ENCODE peak calls at places on chromosomes 6 and 20, in four cellular contexts. M is HepG2, A is mesendoderm, T is Karpas-422. Q is an unnamed sample. For H3K4me1, the result is how much of the 10 kb centered on the place peaks cover.

GRCh38 chr6:55397986-55398385 is 70.7 kb downstream of the GFRAL start:
- DNase-seq in A (no peak), M (no peak), T (no peak), Q (no peak)

GRCh38 chr6:40685771-40686170 is 98.6 kb upstream of the LRFN2 start:
- DNase-seq in A (no peak), T (no peak), M (no peak), Q (no peak)

GRCh38 chr6:163751032-163751525 is 336.6 kb downstream of the QKI start:
- DNase-seq in A (no peak), T (no peak), M (no peak), Q (no peak)

GRCh38 chr6:154379585-154379984 is 23.0 kb upstream of the IPCEF1 start:
- DNase-seq in A (no peak), T (no peak), M (no peak), Q (no peak)

GRCh38 chr20:57620999-57621398 is 773 bp upstream of the ZBP1 start:
- DNase-seq in M (no peak), A (no peak), T (peak), Q (peak)

GRCh38 chr6:161100072-161100471 is 108.5 kb downstream of the MAP3K4 start:
- DNase-seq in A (no peak), T (no peak), M (no peak), Q (no peak)

GRCh38 chr6:163571730-163572129 is 157.2 kb downstream of the QKI start:
- DNase-seq in A (no peak), T (no peak), M (no peak), Q (no peak)

GRCh38 chr20:37516697-37517370 is 4.2 kb upstream of the NNAT start:
- DNase-seq in A (no peak), T (no peak), M (no peak), Q (no peak)

GRCh38 chr6:83536034-83536646 is 23.8 kb downstream of the PRSS35 start:
- DNase-seq in M (peak), T (peak), A (peak), Q (peak)

GRCh38 chr6:101666256-101666655 is 272.7 kb downstream of the GRIK2 start:
- DNase-seq in M (peak), A (no peak), T (no peak), Q (no peak)

GRCh38 chr6:169452869-169453186 is 199.2 kb upstream of the THBS2 start:
- DNase-seq in M (no peak), A (no peak), T (no peak), Q (no peak)

GRCh38 chr6:53168516-53169257 is 20.0 kb upstream of the GCM1 start:
- DNase-seq in M (no peak), A (no peak), T (no peak), Q (no peak)

GRCh38 chr6:43054206-43054943 is 724 bp upstream of the CUL7 start:
- DNase-seq in T (no peak), M (no peak), A (no peak), Q (no peak)

GRCh38 chr6:135540207-135540877 is 42.8 kb upstream of the AHI1 start:
- DNase-seq in T (no peak), M (no peak), A (peak), Q (no peak)

GRCh38 chr6:150185697-150186096 is 42.9 kb downstream of the PPP1R14C start:
- DNase-seq in A (no peak), T (no peak), M (no peak), Q (peak)

GRCh38 chr6:150183966-150184365 is 41.1 kb downstream of the PPP1R14C start:
- DNase-seq in A (no peak), M (no peak), T (no peak), Q (no peak)

GRCh38 chr6:150186129-150186898 is 43.5 kb downstream of the PPP1R14C start:
- DNase-seq in T (no peak), A (no peak), M (no peak), Q (no peak)

GRCh38 chr6:150183105-150183504 is 40.3 kb downstream of the PPP1R14C start:
- DNase-seq in T (no peak), M (no peak), A (no peak), Q (no peak)

GRCh38 chr6:150184850-150185480 is 42.1 kb downstream of the PPP1R14C start:
- DNase-seq in T (no peak), M (no peak), A (no peak), Q (peak)
- H3K9ac ChIP-seq in T (no peak), M (no peak), A (no peak), Q (no peak)

DNA sequence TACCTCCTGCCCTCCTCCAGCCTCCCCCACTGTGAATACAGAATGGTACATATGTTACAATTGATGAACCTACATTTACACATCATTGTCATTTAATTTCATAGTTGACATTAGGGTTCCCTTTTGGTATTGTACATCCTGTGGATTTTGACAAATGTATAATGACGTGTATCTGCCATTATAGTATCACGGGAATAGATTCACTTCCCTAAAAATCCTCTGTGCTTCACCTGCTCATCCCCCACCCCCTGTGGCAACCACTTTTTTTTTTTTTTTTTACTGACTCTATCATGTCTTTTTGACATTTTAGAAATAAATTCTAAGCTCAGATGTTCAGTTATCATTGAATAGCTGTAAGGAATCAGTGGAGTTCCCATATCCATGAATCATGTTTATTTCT is 30.4 kb downstream of the HECA start:
- DNase-seq in T (peak), A (no peak), M (no peak), Q (no peak)
- H3K4me1 ChIP-seq in T (half or more), A (under half), M (under half), Q (under half)

DNA sequence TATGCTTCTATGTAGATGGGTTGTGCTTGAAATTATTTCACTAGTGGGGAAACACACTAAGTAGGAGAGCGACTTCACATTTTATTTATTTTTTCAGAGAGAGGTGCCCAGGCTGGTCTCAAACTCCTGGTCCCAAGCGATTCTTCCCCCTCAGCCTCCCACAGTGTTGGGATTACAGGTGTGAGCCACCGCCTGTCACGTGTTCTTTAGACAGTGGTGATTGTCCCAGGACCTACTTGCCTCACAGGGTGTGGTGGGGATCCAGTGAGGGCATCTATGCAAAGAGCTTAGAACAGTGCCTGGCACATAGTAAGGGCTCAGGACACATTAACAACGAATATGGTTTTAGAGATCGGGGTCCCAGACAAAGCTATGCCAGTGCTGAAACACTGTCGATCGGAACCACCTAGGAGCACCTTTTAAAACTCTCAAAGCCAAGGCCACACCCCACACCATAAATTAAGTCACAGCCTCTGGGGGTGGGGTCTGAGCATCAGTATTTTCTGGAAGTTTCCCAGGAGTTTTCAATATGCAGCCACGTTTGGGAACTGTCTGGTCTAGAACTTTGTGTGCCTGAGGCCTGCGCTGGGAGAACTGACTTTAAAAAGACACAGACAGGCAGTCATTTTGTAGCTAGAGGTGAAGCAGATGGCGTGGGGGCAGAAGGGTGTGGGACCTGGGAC is 4.8 kb upstream of the BCAS4 start:
- DNase-seq in T (no peak), M (no peak), A (no peak), Q (peak)
- H3K9ac ChIP-seq in T (peak), M (peak), A (no peak), Q (peak)

DNA sequence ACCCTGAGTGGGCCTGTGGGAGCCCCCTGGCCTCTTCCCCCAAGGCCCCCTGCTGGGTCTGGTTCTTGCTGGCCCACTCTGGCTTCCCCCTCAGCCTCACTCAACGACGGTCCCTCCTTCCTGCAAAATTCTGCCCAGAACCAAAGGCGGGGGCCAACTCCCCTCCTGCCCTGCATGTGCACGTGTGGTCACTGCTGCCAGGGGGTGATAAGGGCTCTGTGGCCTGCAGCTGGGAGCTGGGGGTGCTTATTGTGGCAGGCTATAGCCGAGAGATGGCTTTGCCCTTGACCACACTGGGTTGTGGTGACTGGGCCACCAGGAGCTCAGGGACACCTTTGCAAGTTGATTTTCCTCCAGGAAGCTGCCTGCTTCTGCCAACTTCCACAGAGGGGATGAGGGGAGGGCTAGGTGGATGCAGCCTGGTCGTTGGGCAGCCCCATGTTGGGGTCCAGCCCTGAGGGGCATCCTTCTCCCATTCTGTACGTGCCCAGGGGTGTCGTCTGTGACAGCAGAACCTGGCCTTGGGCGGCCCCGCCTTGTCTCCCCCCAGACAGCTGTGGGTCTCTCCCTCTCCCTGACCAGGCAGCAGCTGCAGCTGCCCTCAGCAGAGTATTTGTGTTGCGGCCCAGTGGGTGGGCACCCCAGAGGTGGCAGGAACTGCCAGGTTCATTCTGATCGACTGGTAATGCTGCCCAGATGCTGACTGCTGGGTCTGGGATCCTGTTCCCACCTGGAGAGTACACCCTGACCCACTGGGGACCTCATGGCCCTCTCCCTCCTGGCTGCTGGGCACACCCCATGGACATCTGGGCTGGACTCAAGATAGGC is 5.6 kb downstream of the TCEA2 start:
- DNase-seq in A (no peak), T (no peak), M (no peak), Q (no peak)
- H3K4me1 ChIP-seq in A (under half), T (half or more), M (under half), Q (under half)

DNA sequence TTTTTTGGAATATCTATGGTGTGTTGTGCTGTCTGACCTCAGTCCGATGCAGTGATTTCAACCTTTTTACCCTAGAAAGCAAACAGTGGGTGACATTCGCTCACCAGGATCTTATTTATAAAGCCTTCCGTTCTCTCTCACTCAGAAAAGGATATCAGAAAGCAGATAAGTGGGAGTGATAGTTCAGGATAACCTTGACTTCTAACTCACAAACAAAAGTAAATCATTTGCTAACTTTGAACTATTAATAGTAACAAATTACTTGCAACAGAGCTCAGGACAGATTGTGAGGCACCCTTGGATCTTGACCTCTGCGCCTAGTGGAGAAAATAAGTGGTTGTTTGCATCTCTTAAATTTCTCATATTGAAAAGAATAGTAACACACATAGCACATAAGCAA is 637.1 kb upstream of the CITED2 start:
- DNase-seq in A (peak), T (no peak), M (peak), Q (no peak)
- H3K9ac ChIP-seq in A (no peak), T (no peak), M (no peak), Q (no peak)

DNA sequence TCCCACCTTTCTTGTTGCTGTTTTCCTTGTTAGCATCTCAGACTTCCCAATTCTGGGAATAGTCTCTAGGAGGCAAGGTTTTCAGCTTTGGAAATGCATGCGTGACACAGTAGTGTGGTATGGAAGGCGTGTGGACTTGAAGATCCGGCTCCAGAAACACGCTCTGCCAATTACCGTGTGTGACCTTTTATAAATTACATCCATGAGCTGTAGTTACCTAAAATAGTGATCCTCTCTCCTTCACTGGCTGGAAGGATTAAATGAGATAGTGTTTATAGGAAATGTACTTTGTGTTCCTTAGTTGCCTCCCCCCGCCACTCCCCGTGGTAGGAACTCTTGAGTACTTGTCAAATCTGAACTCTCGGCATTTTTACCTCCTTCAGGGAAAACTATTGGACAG is 13.0 kb downstream of the E2F3 start:
- DNase-seq in A (no peak), M (no peak), T (no peak), Q (no peak)
- H3K4me1 ChIP-seq in A (under half), M (under half), T (under half), Q (under half)

Q was measured in colonic mucosa.